ENCODE peak calls at places on chromosomes 7 and 10, in nine cellular contexts. Y is NCI-H460; N is iris pigment epithelial cell; O is cardiac muscle cell; Z is posterior cingulate gyrus; D is fibroblast of the aortic adventitia; Q is activated naive CD8-positive, alpha-beta T cell treated with anti-CD3 and anti-CD28 coated beads, Interleukin-2, amount 10 ng/mL, durations not matched to agents 7 days and 5 days; M is amniotic stem cell; T is stimulated activated CD8-positive, alpha-beta memory T cell treated with anti-CD3 and anti-CD28 coated beads, Interleukin-7, amount 100 ng/mL, for 24 hours. S is an unnamed sample.

GRCh38 chr7:47045592-47045991 is 536.3 kb downstream of the TNS3 start:
- DNase-seq in D (peak; percentile 50), O (peak; percentile 26), Z (no peak), Q (no peak), N (peak; percentile 61), T (no peak), Y (no peak), M (no peak), S (no peak)

GRCh38 chr7:135168001-135168400 is 2.5 kb downstream of the CYREN start:
- DNase-seq in Q (no peak), Y (no peak), T (no peak), O (no peak), M (no peak), D (no peak), Z (no peak), N (no peak), S (no peak)

GRCh38 chr10:67599597-67599996 is 96.4 kb downstream of the CTNNA3 start:
- DNase-seq in Z (no peak), Q (no peak), D (no peak), T (no peak), N (no peak), Y (no peak), M (no peak), O (no peak), S (no peak)

GRCh38 chr7:157516311-157516710 is 179.5 kb downstream of the DNAJB6 start:
- DNase-seq in O (no peak), Y (no peak), Q (no peak), D (no peak), N (no peak), Z (peak; percentile 65), M (no peak), T (no peak), S (no peak)

GRCh38 chr7:25009271-25009670 is 29.3 kb upstream of the OSBPL3 start:
- DNase-seq in M (peak; percentile 44), Q (no peak), N (peak; percentile 97), T (no peak), Z (no peak), D (peak; percentile 96), Y (peak; percentile 14), O (no peak), S (no peak)

GRCh38 chr7:50824882-50825281 is 42.2 kb upstream of the GRB10 start:
- DNase-seq in M (no peak), D (no peak), Q (no peak), Y (no peak), N (no peak), O (no peak), Z (no peak), T (no peak), S (no peak)

GRCh38 chr10:44974628-44975431 is 3.8 kb downstream of the DEPP1 start:
- DNase-seq in D (peak; percentile 73), O (peak; percentile 70), T (peak; percentile 32), N (peak; percentile 41), M (peak; percentile 27), Y (peak; percentile 56), Z (peak; percentile 96), Q (peak; percentile 90), S (peak; percentile 60)

GRCh38 chr10:15136960-15137359 is 31.5 kb downstream of the NMT2 start:
- DNase-seq in Z (no peak), M (no peak), Q (no peak), T (no peak), N (peak; percentile 69), O (no peak), Y (no peak), D (peak; percentile 44), S (no peak)

GRCh38 chr7:75762350-75762917 is 9.6 kb downstream of the CCL26 start:
- DNase-seq in N (peak; percentile 71), Y (peak; percentile 60), Z (no peak), D (peak; percentile 85), M (no peak), T (no peak), Q (no peak), O (peak; percentile 80), S (peak; percentile 70)

GRCh38 chr10:3734111-3734510 is 50.9 kb downstream of the KLF6 start:
- DNase-seq in N (peak; percentile 36), T (no peak), Z (no peak), Q (no peak), M (no peak), Y (no peak), D (no peak), O (no peak), S (no peak)

GRCh38 chr10:7085913-7086589 is 324.8 kb downstream of the SFMBT2 start:
- DNase-seq in Y (no peak), O (peak; percentile 54), Z (no peak), Q (no peak), N (peak; percentile 7), M (no peak), T (no peak), D (peak; percentile 17), S (peak; percentile 53)

GRCh38 chr7:121824276-121824675 is 48.7 kb upstream of the PTPRZ1 start:
- DNase-seq in T (no peak), D (no peak), Y (no peak), M (no peak), O (no peak), Z (no peak), Q (no peak), N (no peak), S (no peak)

GRCh38 chr10:1650542-1651279 is 86.6 kb downstream of the ADARB2 start:
- DNase-seq in D (no peak), Q (no peak), M (no peak), T (no peak), Y (no peak), O (no peak), N (no peak), Z (no peak), S (no peak)

GRCh38 chr10:33115720-33116119 is 157.7 kb upstream of the ITGB1 start:
- DNase-seq in T (no peak), D (peak; percentile 20), O (no peak), N (peak; percentile 85), Z (no peak), Y (no peak), Q (no peak), M (no peak), S (no peak)

GRCh38 chr7:55552320-55553086 is 19.8 kb downstream of the VOPP1 start:
- DNase-seq in O (no peak), D (peak; percentile 61), Z (peak; percentile 89), Y (no peak), Q (no peak), M (no peak), T (no peak), N (peak; percentile 97), S (no peak)

GRCh38 chr10:5970527-5970926 is 6.8 kb downstream of the IL15RA start:
- DNase-seq in M (no peak), Q (no peak), Z (no peak), N (no peak), Y (no peak), T (no peak), O (no peak), D (no peak), S (no peak)

GRCh38 chr7:39463252-39463651 is 103.0 kb upstream of the YAE1 start:
- DNase-seq in D (no peak), N (no peak), M (no peak), Y (no peak), Z (no peak), O (no peak), T (no peak), Q (no peak), S (no peak)

GRCh38 chr7:102284399-102284798 is 2.3 kb upstream of the SH2B2 start:
- DNase-seq in O (no peak), T (no peak), Y (no peak), Z (no peak), M (no peak), N (no peak), D (no peak), Q (no peak), S (no peak)

GRCh38 chr7:131235489-131236317 is 92.0 kb upstream of the MKLN1 start:
- DNase-seq in N (peak; percentile 99), Z (peak; percentile 89), T (peak; percentile 40), Q (peak; percentile 54), D (peak; percentile 100), M (peak; percentile 87), Y (peak; percentile 99), O (no peak), S (peak; percentile 71)

GRCh38 chr7:49187543-49188268 is 263.4 kb downstream of the CDC14C start:
- DNase-seq in Q (no peak), O (no peak), Z (no peak), T (no peak), Y (peak; percentile 1), M (no peak), D (no peak), N (no peak), S (no peak)

GRCh38 chr10:85602306-85602705 is 764.3 kb downstream of the GRID1 start:
- DNase-seq in M (no peak), N (no peak), Q (no peak), T (no peak), D (no peak), Z (peak; percentile 55), Y (no peak), O (no peak), S (no peak)

GRCh38 chr10:14605231-14605925 is 169.3 kb downstream of the FAM107B start:
- DNase-seq in Z (no peak), M (peak; percentile 51), T (no peak), D (peak; percentile 39), Y (no peak), N (peak; percentile 73), Q (no peak), O (no peak), S (no peak)

GRCh38 chr10:15144788-15145187 is 23.7 kb downstream of the NMT2 start:
- DNase-seq in Y (no peak), Q (no peak), N (peak; percentile 67), T (no peak), M (no peak), O (no peak), D (peak; percentile 55), Z (no peak), S (no peak)

GRCh38 chr10:130243015-130243414 is 106.8 kb downstream of the GLRX3 start:
- DNase-seq in Y (no peak), O (no peak), Q (no peak), N (no peak), T (no peak), D (no peak), Z (no peak), M (no peak), S (no peak)

GRCh38 chr10:130333185-130333584 is 197.0 kb downstream of the GLRX3 start:
- DNase-seq in N (no peak), Y (no peak), Z (no peak), D (no peak), M (no peak), T (no peak), Q (no peak), O (no peak), S (no peak)

GRCh38 chr7:14834456-14834855 is 68.1 kb downstream of the DGKB start:
- DNase-seq in Y (no peak), Z (no peak), T (no peak), N (peak; percentile 28), D (peak; percentile 92), M (no peak), O (no peak), Q (no peak), S (no peak)

S was measured in HTR-8/SVneo.